ENCODE peak calls at places on chromosome 2, in four cellular contexts. One of them, this sample, is unnamed.

GRCh38 chr2:177315303-177315887 is 50.9 kb upstream of the NFE2L2 start:
- DNase-seq in activated effector memory CD4-positive, alpha-beta T cell treated with anti-CD3 and anti-CD28 coated beads, Interleukin-2, amount 50 U/mL, for 16 hours: no peak
- DNase-seq in 8988T: no peak
- DNase-seq in H4: no peak
- DNase-seq in this sample: no peak

GRCh38 chr2:206464597-206464996 is 21.3 kb downstream of the ADAM23 start:
- DNase-seq in H4: no peak
- DNase-seq in 8988T: no peak
- DNase-seq in activated effector memory CD4-positive, alpha-beta T cell treated with anti-CD3 and anti-CD28 coated beads, Interleukin-2, amount 50 U/mL, for 16 hours: no peak
- DNase-seq in this sample: no peak

GRCh38 chr2:149613712-149614111 is 26.1 kb upstream of the MMADHC start:
- DNase-seq in activated effector memory CD4-positive, alpha-beta T cell treated with anti-CD3 and anti-CD28 coated beads, Interleukin-2, amount 50 U/mL, for 16 hours: no peak
- DNase-seq in 8988T: no peak
- DNase-seq in H4: no peak
- DNase-seq in this sample: no peak

GRCh38 chr2:220653776-220654175 is 918.3 kb downstream of the EPHA4 start:
- DNase-seq in activated effector memory CD4-positive, alpha-beta T cell treated with anti-CD3 and anti-CD28 coated beads, Interleukin-2, amount 50 U/mL, for 16 hours: no peak
- DNase-seq in H4: no peak
- DNase-seq in 8988T: no peak
- DNase-seq in this sample: no peak

GRCh38 chr2:233142355-233142897 is 82.3 kb downstream of the INPP5D start:
- DNase-seq in 8988T: no peak
- DNase-seq in activated effector memory CD4-positive, alpha-beta T cell treated with anti-CD3 and anti-CD28 coated beads, Interleukin-2, amount 50 U/mL, for 16 hours: peak; percentile 62
- DNase-seq in H4: no peak
- DNase-seq in this sample: no peak

GRCh38 chr2:74850816-74851566 is 17.1 kb downstream of the HK2 start:
- DNase-seq in 8988T: no peak
- DNase-seq in activated effector memory CD4-positive, alpha-beta T cell treated with anti-CD3 and anti-CD28 coated beads, Interleukin-2, amount 50 U/mL, for 16 hours: no peak
- DNase-seq in H4: no peak
- DNase-seq in this sample: no peak

GRCh38 chr2:215565897-215566296 is 130.0 kb upstream of the FN1 start:
- DNase-seq in 8988T: no peak
- DNase-seq in H4: no peak
- DNase-seq in activated effector memory CD4-positive, alpha-beta T cell treated with anti-CD3 and anti-CD28 coated beads, Interleukin-2, amount 50 U/mL, for 16 hours: no peak
- DNase-seq in this sample: no peak

GRCh38 chr2:207078186-207078798 is 87.5 kb downstream of the KLF7 start:
- DNase-seq in activated effector memory CD4-positive, alpha-beta T cell treated with anti-CD3 and anti-CD28 coated beads, Interleukin-2, amount 50 U/mL, for 16 hours: no peak
- DNase-seq in H4: no peak
- DNase-seq in 8988T: no peak
- DNase-seq in this sample: no peak

GRCh38 chr2:223587301-223587700 is 14.9 kb downstream of the SCG2 start:
- DNase-seq in H4: no peak
- DNase-seq in activated effector memory CD4-positive, alpha-beta T cell treated with anti-CD3 and anti-CD28 coated beads, Interleukin-2, amount 50 U/mL, for 16 hours: no peak
- DNase-seq in 8988T: no peak
- DNase-seq in this sample: no peak

GRCh38 chr2:71697106-71698010 is 244.0 kb downstream of the DYSF start:
- DNase-seq in activated effector memory CD4-positive, alpha-beta T cell treated with anti-CD3 and anti-CD28 coated beads, Interleukin-2, amount 50 U/mL, for 16 hours: peak; percentile 42
- DNase-seq in H4: no peak
- DNase-seq in 8988T: no peak
- DNase-seq in this sample: peak; percentile 44

GRCh38 chr2:29528891-29529520 is 392.4 kb downstream of the ALK start:
- DNase-seq in 8988T: no peak
- DNase-seq in H4: peak; percentile 11
- DNase-seq in activated effector memory CD4-positive, alpha-beta T cell treated with anti-CD3 and anti-CD28 coated beads, Interleukin-2, amount 50 U/mL, for 16 hours: no peak
- DNase-seq in this sample: peak; percentile 69

GRCh38 chr2:101354910-101355309 is 32.4 kb downstream of the CREG2 start:
- DNase-seq in 8988T: no peak
- DNase-seq in H4: no peak
- DNase-seq in activated effector memory CD4-positive, alpha-beta T cell treated with anti-CD3 and anti-CD28 coated beads, Interleukin-2, amount 50 U/mL, for 16 hours: no peak
- DNase-seq in this sample: no peak

GRCh38 chr2:235055891-235056516 is 104.2 kb downstream of the SH3BP4 start:
- DNase-seq in activated effector memory CD4-positive, alpha-beta T cell treated with anti-CD3 and anti-CD28 coated beads, Interleukin-2, amount 50 U/mL, for 16 hours: no peak
- DNase-seq in 8988T: peak; percentile 61
- DNase-seq in H4: peak; percentile 32
- DNase-seq in this sample: peak; percentile 62

GRCh38 chr2:222433381-222434173 is 9.2 kb downstream of the SGPP2 start:
- DNase-seq in activated effector memory CD4-positive, alpha-beta T cell treated with anti-CD3 and anti-CD28 coated beads, Interleukin-2, amount 50 U/mL, for 16 hours: no peak
- DNase-seq in H4: no peak
- DNase-seq in 8988T: no peak
- DNase-seq in this sample: no peak

GRCh38 chr2:122179492-122180070 is 424.1 kb downstream of the TSN start:
- DNase-seq in 8988T: no peak
- DNase-seq in activated effector memory CD4-positive, alpha-beta T cell treated with anti-CD3 and anti-CD28 coated beads, Interleukin-2, amount 50 U/mL, for 16 hours: no peak
- DNase-seq in H4: peak; percentile 10
- DNase-seq in this sample: no peak

GRCh38 chr2:50564781-50565180 is 467.2 kb downstream of the NRXN1 start:
- DNase-seq in activated effector memory CD4-positive, alpha-beta T cell treated with anti-CD3 and anti-CD28 coated beads, Interleukin-2, amount 50 U/mL, for 16 hours: no peak
- DNase-seq in 8988T: no peak
- DNase-seq in H4: no peak
- DNase-seq in this sample: no peak

GRCh38 chr2:233061591-233062446 is 1.7 kb downstream of the INPP5D start:
- DNase-seq in H4: no peak
- DNase-seq in activated effector memory CD4-positive, alpha-beta T cell treated with anti-CD3 and anti-CD28 coated beads, Interleukin-2, amount 50 U/mL, for 16 hours: peak; percentile 76
- DNase-seq in 8988T: peak; percentile 46
- DNase-seq in this sample: peak; percentile 70

GRCh38 chr2:54285451-54285850 is 29.4 kb upstream of the TSPYL6 start:
- DNase-seq in activated effector memory CD4-positive, alpha-beta T cell treated with anti-CD3 and anti-CD28 coated beads, Interleukin-2, amount 50 U/mL, for 16 hours: no peak
- DNase-seq in 8988T: no peak
- DNase-seq in H4: no peak
- DNase-seq in this sample: no peak

GRCh38 chr2:122706757-122707223 is 951.3 kb downstream of the TSN start:
- DNase-seq in activated effector memory CD4-positive, alpha-beta T cell treated with anti-CD3 and anti-CD28 coated beads, Interleukin-2, amount 50 U/mL, for 16 hours: no peak
- DNase-seq in H4: no peak
- DNase-seq in 8988T: no peak
- DNase-seq in this sample: no peak

GRCh38 chr2:30164131-30164925 is 17.5 kb downstream of the YPEL5 start:
- DNase-seq in H4: no peak
- DNase-seq in 8988T: no peak
- DNase-seq in activated effector memory CD4-positive, alpha-beta T cell treated with anti-CD3 and anti-CD28 coated beads, Interleukin-2, amount 50 U/mL, for 16 hours: no peak
- DNase-seq in this sample: no peak

GRCh38 chr2:5693288-5694015 is 1.3 kb downstream of the SOX11 start:
- DNase-seq in activated effector memory CD4-positive, alpha-beta T cell treated with anti-CD3 and anti-CD28 coated beads, Interleukin-2, amount 50 U/mL, for 16 hours: no peak
- DNase-seq in 8988T: no peak
- DNase-seq in H4: no peak
- DNase-seq in this sample: no peak

GRCh38 chr2:204437815-204438766 is 107.2 kb upstream of the PARD3B start:
- DNase-seq in activated effector memory CD4-positive, alpha-beta T cell treated with anti-CD3 and anti-CD28 coated beads, Interleukin-2, amount 50 U/mL, for 16 hours: no peak
- DNase-seq in H4: no peak
- DNase-seq in 8988T: no peak
- DNase-seq in this sample: no peak

GRCh38 chr2:239397856-239398470 is 2.9 kb downstream of the HDAC4 start:
- DNase-seq in activated effector memory CD4-positive, alpha-beta T cell treated with anti-CD3 and anti-CD28 coated beads, Interleukin-2, amount 50 U/mL, for 16 hours: peak; percentile 45
- DNase-seq in H4: no peak
- DNase-seq in 8988T: no peak
- DNase-seq in this sample: peak; percentile 31

GRCh38 chr2:177419274-177419673 is 26.7 kb downstream of the AGPS start:
- DNase-seq in H4: no peak
- DNase-seq in 8988T: no peak
- DNase-seq in activated effector memory CD4-positive, alpha-beta T cell treated with anti-CD3 and anti-CD28 coated beads, Interleukin-2, amount 50 U/mL, for 16 hours: no peak
- DNase-seq in this sample: no peak

GRCh38 chr2:77954931-77955330 is 432.8 kb upstream of the LRRTM4 start:
- DNase-seq in 8988T: no peak
- DNase-seq in H4: no peak
- DNase-seq in activated effector memory CD4-positive, alpha-beta T cell treated with anti-CD3 and anti-CD28 coated beads, Interleukin-2, amount 50 U/mL, for 16 hours: no peak
- DNase-seq in this sample: no peak

GRCh38 chr2:12714391-12715221 is 2.1 kb upstream of the TRIB2 start:
- DNase-seq in activated effector memory CD4-positive, alpha-beta T cell treated with anti-CD3 and anti-CD28 coated beads, Interleukin-2, amount 50 U/mL, for 16 hours: no peak
- DNase-seq in H4: peak; percentile 56
- DNase-seq in 8988T: no peak
- DNase-seq in this sample: no peak

GRCh38 chr2:27636766-27637165 is 7.9 kb downstream of the GPN1 start:
- DNase-seq in 8988T: no peak
- DNase-seq in activated effector memory CD4-positive, alpha-beta T cell treated with anti-CD3 and anti-CD28 coated beads, Interleukin-2, amount 50 U/mL, for 16 hours: no peak
- DNase-seq in H4: no peak
- DNase-seq in this sample: no peak

GRCh38 chr2:143026411-143027054 is 102.7 kb upstream of the ARHGAP15 start:
- DNase-seq in activated effector memory CD4-positive, alpha-beta T cell treated with anti-CD3 and anti-CD28 coated beads, Interleukin-2, amount 50 U/mL, for 16 hours: no peak
- DNase-seq in H4: no peak
- DNase-seq in 8988T: no peak
- DNase-seq in this sample: no peak

GRCh38 chr2:231926180-231926741 is at the start of gene NPPC:
- DNase-seq in activated effector memory CD4-positive, alpha-beta T cell treated with anti-CD3 and anti-CD28 coated beads, Interleukin-2, amount 50 U/mL, for 16 hours: peak; percentile 81
- DNase-seq in 8988T: peak; percentile 62
- DNase-seq in H4: no peak
- DNase-seq in this sample: peak; percentile 65

GRCh38 chr2:17752892-17753802 is 463 bp downstream of the SMC6 start:
- DNase-seq in H4: peak; percentile 13
- DNase-seq in activated effector memory CD4-positive, alpha-beta T cell treated with anti-CD3 and anti-CD28 coated beads, Interleukin-2, amount 50 U/mL, for 16 hours: peak; percentile 82
- DNase-seq in 8988T: no peak
- DNase-seq in this sample: peak; percentile 82

GRCh38 chr2:11899264-11899818 is 152.9 kb downstream of the LPIN1 start:
- DNase-seq in 8988T: no peak
- DNase-seq in activated effector memory CD4-positive, alpha-beta T cell treated with anti-CD3 and anti-CD28 coated beads, Interleukin-2, amount 50 U/mL, for 16 hours: no peak
- DNase-seq in H4: no peak
- DNase-seq in this sample: no peak

GRCh38 chr2:182066439-182067061 is 80.9 kb downstream of the PPP1R1C start:
- DNase-seq in 8988T: no peak
- DNase-seq in activated effector memory CD4-positive, alpha-beta T cell treated with anti-CD3 and anti-CD28 coated beads, Interleukin-2, amount 50 U/mL, for 16 hours: no peak
- DNase-seq in H4: peak; percentile 86
- DNase-seq in this sample: no peak